ENCODE peak calls at places on chromosomes 3 and 15, in ten cellular contexts. N, X, I, R, S, Z, E, K, P and M are unnamed samples.
A peak's percentile ranks its signal among the peaks of the same experiment; 100 is the strongest.

GRCh38 chr15:75732809-75733451 is 20.3 kb upstream of the CSPG4 start:
- DNase-seq in N (peak; percentile 70), X (peak; percentile 26), I (peak; percentile 86), R (peak; percentile 84), S (peak; percentile 30), Z (peak; percentile 21), E (peak; percentile 88), K (peak; percentile 28), P (peak; percentile 48), M (peak; percentile 23)

GRCh38 chr3:5144316-5144994 is 22.4 kb downstream of the ARL8B start:
- DNase-seq in N (no peak), X (no peak), I (no peak), R (no peak), S (no peak), Z (no peak), E (no peak), K (no peak), P (no peak), M (no peak)

GRCh38 chr3:10196389-10197052 is 31.8 kb downstream of the IRAK2 start:
- DNase-seq in N (peak; percentile 68), X (no peak), I (no peak), R (no peak), S (no peak), Z (no peak), E (no peak), K (no peak), P (no peak), M (peak; percentile 15)

GRCh38 chr3:66398228-66399025 is 102.4 kb downstream of the LRIG1 start:
- DNase-seq in N (no peak), X (no peak), I (no peak), R (no peak), S (peak; percentile 29), Z (no peak), E (no peak), K (no peak), P (no peak), M (no peak)

GRCh38 chr15:48059786-48060185 is 61.0 kb upstream of the SLC24A5 start:
- DNase-seq in N (no peak), X (no peak), I (no peak), R (no peak), S (no peak), Z (no peak), E (no peak), K (no peak), P (no peak), M (no peak)

GRCh38 chr3:14847613-14848541 is 29.1 kb downstream of the FGD5 start:
- DNase-seq in N (peak; percentile 58), X (no peak), I (peak; percentile 71), R (peak; percentile 62), S (no peak), Z (no peak), E (no peak), K (no peak), P (no peak), M (no peak)

GRCh38 chr3:124903896-124904879 is 17.0 kb upstream of the ITGB5 start:
- DNase-seq in N (no peak), X (no peak), I (no peak), R (no peak), S (no peak), Z (no peak), E (no peak), K (no peak), P (no peak), M (no peak)

GRCh38 chr3:74624301-74624700 is 9.8 kb upstream of the CNTN3 start:
- DNase-seq in N (no peak), X (no peak), I (no peak), R (no peak), S (no peak), Z (no peak), E (no peak), K (no peak), P (no peak), M (no peak)

GRCh38 chr3:169895037-169895436 is 16.3 kb upstream of the SAMD7 start:
- DNase-seq in N (no peak), X (no peak), I (no peak), R (no peak), S (no peak), Z (no peak), E (no peak), K (no peak), P (no peak), M (no peak)

GRCh38 chr15:29696950-29697738 is 125.1 kb downstream of the TJP1 start:
- DNase-seq in N (no peak), X (no peak), I (no peak), R (no peak), S (no peak), Z (no peak), E (no peak), K (no peak), P (no peak), M (no peak)

GRCh38 chr3:64352596-64352989 is 127.3 kb upstream of the PRICKLE2 start:
- DNase-seq in N (no peak), X (no peak), I (no peak), R (no peak), S (no peak), Z (no peak), E (no peak), K (no peak), P (no peak), M (no peak)

GRCh38 chr15:62067448-62068044 is 769 bp downstream of the C2CD4A start:
- DNase-seq in N (no peak), X (no peak), I (peak; percentile 21), R (no peak), S (peak; percentile 36), Z (peak; percentile 23), E (no peak), K (no peak), P (no peak), M (no peak)

GRCh38 chr3:156217674-156218352 is 97.4 kb downstream of the KCNAB1 start:
- DNase-seq in N (no peak), X (no peak), I (no peak), R (no peak), S (no peak), Z (no peak), E (no peak), K (no peak), P (no peak), M (no peak)

GRCh38 chr15:51089699-51090098 is 5.0 kb downstream of the TNFAIP8L3 start:
- DNase-seq in N (no peak), X (no peak), I (no peak), R (no peak), S (no peak), Z (no peak), E (no peak), K (no peak), P (no peak), M (no peak)

GRCh38 chr3:71902258-71903128 is 117.5 kb upstream of the PROK2 start:
- DNase-seq in N (no peak), X (no peak), I (no peak), R (no peak), S (no peak), Z (no peak), E (no peak), K (no peak), P (no peak), M (no peak)

GRCh38 chr3:124881976-124882697 is 5.0 kb downstream of the ITGB5 start:
- DNase-seq in N (no peak), X (no peak), I (no peak), R (no peak), S (no peak), Z (no peak), E (no peak), K (no peak), P (no peak), M (no peak)

GRCh38 chr3:65277788-65278187 is 590.0 kb upstream of the ADAMTS9 start:
- DNase-seq in N (no peak), X (no peak), I (no peak), R (no peak), S (peak; percentile 77), Z (no peak), E (no peak), K (no peak), P (no peak), M (no peak)

GRCh38 chr3:155308831-155309230 is 15.3 kb upstream of the STRIT1 start:
- DNase-seq in N (no peak), X (no peak), I (no peak), R (no peak), S (no peak), Z (no peak), E (no peak), K (no peak), P (no peak), M (no peak)

GRCh38 chr3:70108072-70108471 is 108.5 kb downstream of the SAMMSON start:
- DNase-seq in N (peak; percentile 52), X (no peak), I (peak; percentile 47), R (no peak), S (no peak), Z (no peak), E (peak; percentile 1), K (no peak), P (no peak), M (no peak)

GRCh38 chr3:127489357-127489756 is 101.2 kb downstream of the TPRA1 start:
- DNase-seq in N (no peak), X (no peak), I (no peak), R (no peak), S (no peak), Z (no peak), E (peak; percentile 2), K (no peak), P (no peak), M (no peak)

GRCh38 chr15:42491540-42492225 is 742 bp upstream of the ZNF106 start:
- DNase-seq in N (no peak), X (no peak), I (no peak), R (no peak), S (no peak), Z (no peak), E (no peak), K (no peak), P (peak; percentile 75), M (no peak)

GRCh38 chr15:68230157-68231100 is 901 bp upstream of the CLN6 start:
- DNase-seq in N (peak; percentile 78), X (no peak), I (no peak), R (peak; percentile 75), S (no peak), Z (no peak), E (no peak), K (no peak), P (no peak), M (no peak)

GRCh38 chr3:43073836-43074220 is 32.1 kb downstream of the POMGNT2 start:
- DNase-seq in N (no peak), X (no peak), I (no peak), R (no peak), S (no peak), Z (no peak), E (no peak), K (no peak), P (no peak), M (no peak)

GRCh38 chr15:85477730-85478129 is 97.3 kb downstream of the AKAP13 start:
- DNase-seq in N (no peak), X (no peak), I (no peak), R (no peak), S (no peak), Z (no peak), E (no peak), K (no peak), P (no peak), M (no peak)

GRCh38 chr3:10952525-10952924 is 40.0 kb upstream of the SLC6A1 start:
- DNase-seq in N (no peak), X (no peak), I (no peak), R (no peak), S (no peak), Z (no peak), E (no peak), K (no peak), P (no peak), M (no peak)

GRCh38 chr3:101011086-101011485 is 17.9 kb upstream of the ABI3BP start:
- DNase-seq in N (no peak), X (no peak), I (no peak), R (no peak), S (no peak), Z (no peak), E (no peak), K (no peak), P (no peak), M (no peak)

GRCh38 chr3:29370451-29371420 is 89.9 kb downstream of the RBMS3 start:
- DNase-seq in N (no peak), X (no peak), I (no peak), R (no peak), S (no peak), Z (no peak), E (no peak), K (no peak), P (no peak), M (no peak)

GRCh38 chr3:38578081-38578475 is 71.4 kb downstream of the SCN5A start:
- DNase-seq in N (no peak), X (no peak), I (no peak), R (no peak), S (no peak), Z (no peak), E (no peak), K (no peak), P (no peak), M (no peak)